ENCODE peak calls at places on chromosomes 3 and 15, in six cellular contexts. X, W, H, K, G and N are unnamed samples.

GRCh38 chr3:141726483-141726882 is 11.6 kb upstream of the RNF7 start:
- DNase-seq in X (no peak), W (no peak), H (no peak), K (no peak), G (no peak), N (no peak)

GRCh38 chr3:148131990-148132638 is 565.6 kb upstream of the AGTR1 start:
- DNase-seq in X (no peak), W (no peak), H (no peak), K (no peak), G (no peak), N (no peak)

GRCh38 chr3:117059054-117059989 is 349.7 kb downstream of the TUSC7 start:
- DNase-seq in X (no peak), W (peak; percentile 85), H (peak; percentile 52), K (no peak), G (peak; percentile 63), N (peak; percentile 34)

GRCh38 chr3:104273046-104273649 is 1093.6 kb upstream of the ALCAM start:
- DNase-seq in X (no peak), W (peak; percentile 74), H (peak; percentile 62), K (no peak), G (peak; percentile 16), N (peak; percentile 69)

GRCh38 chr3:129622418-129622872 is 16.0 kb upstream of the PLXND1 start:
- DNase-seq in X (no peak), W (no peak), H (no peak), K (no peak), G (no peak), N (no peak)

GRCh38 chr15:101031203-101031602 is 112.0 kb downstream of the LRRK1 start:
- DNase-seq in X (no peak), W (no peak), H (no peak), K (peak; percentile 87), G (no peak), N (peak; percentile 24)

GRCh38 chr3:4335840-4336579 is 32.8 kb downstream of the SETMAR start:
- DNase-seq in X (no peak), W (no peak), H (no peak), K (no peak), G (no peak), N (no peak)

GRCh38 chr15:96351801-96352593 is 21.5 kb downstream of the NR2F2 start:
- DNase-seq in X (no peak), W (peak; percentile 72), H (peak; percentile 51), K (no peak), G (no peak), N (no peak)

GRCh38 chr3:48595526-48596121 is 495 bp upstream of the COL7A1 start:
- DNase-seq in X (no peak), W (peak; percentile 48), H (no peak), K (no peak), G (peak; percentile 86), N (peak; percentile 95)

GRCh38 chr3:170961616-170962400 is 53.4 kb upstream of the EIF5A2 start:
- DNase-seq in X (peak; percentile 17), W (peak; percentile 53), H (peak; percentile 46), K (no peak), G (peak; percentile 50), N (peak; percentile 74)

GRCh38 chr15:68484696-68485400 is 52.9 kb upstream of the ITGA11 start:
- DNase-seq in X (no peak), W (no peak), H (no peak), K (no peak), G (no peak), N (no peak)

GRCh38 chr3:134360046-134360445 is 14.2 kb downstream of the AMOTL2 start:
- DNase-seq in X (no peak), W (no peak), H (no peak), K (no peak), G (no peak), N (no peak)

GRCh38 chr15:62920569-62921502 is 121.7 kb upstream of the TPM1 start:
- DNase-seq in X (no peak), W (no peak), H (no peak), K (no peak), G (no peak), N (no peak)

GRCh38 chr3:140629351-140630137 is 48.3 kb upstream of the TRIM42 start:
- DNase-seq in X (no peak), W (no peak), H (no peak), K (no peak), G (peak; percentile 47), N (peak; percentile 89)
- H3K27ac ChIP-seq in X (no peak overlapping the region), W (no peak overlapping the region), H (no peak overlapping the region), K (no peak overlapping the region), G (no peak overlapping the region), N (peak overlapping the region; percentile 44)

DNA sequence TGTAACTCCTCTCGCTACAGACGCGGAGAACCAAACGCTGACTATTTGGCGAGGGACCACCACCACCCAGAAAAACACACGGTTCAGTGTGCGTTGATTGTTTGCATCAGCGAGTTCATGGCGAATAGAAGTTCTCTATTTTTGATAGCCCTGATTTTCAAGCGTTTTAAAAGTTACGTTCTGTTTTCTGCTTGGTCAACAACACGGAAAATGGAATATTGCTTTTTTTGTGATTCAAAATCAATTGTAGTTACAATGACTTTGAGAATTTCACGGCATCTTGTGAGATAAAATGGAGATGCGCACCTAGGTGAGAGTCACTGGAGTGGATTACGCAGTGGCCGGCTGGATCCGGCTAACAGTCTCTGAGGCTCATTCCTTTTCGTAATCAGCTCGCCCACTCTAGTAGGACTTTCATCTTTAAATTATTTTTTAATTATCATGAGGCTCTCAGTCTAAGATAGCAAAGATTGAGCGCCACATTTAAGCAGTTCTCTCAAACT is 54.8 kb downstream of the CCDC54 start:
- DNase-seq in X (no peak), W (peak; percentile 56), H (no peak), K (no peak), G (peak; percentile 43), N (peak; percentile 33)
- H3K27ac ChIP-seq in X (no peak overlapping the region), W (peak overlapping the region; percentile 65), H (no peak overlapping the region), K (peak overlapping the region; percentile 97), G (peak overlapping the region; percentile 93), N (peak overlapping the region; percentile 61)

GRCh38 chr3:152376351-152377183 is 107.8 kb downstream of the MBNL1 start:
- DNase-seq in X (no peak), W (no peak), H (no peak), K (no peak), G (no peak), N (peak; percentile 51)

GRCh38 chr3:152375546-152375945 is 106.8 kb downstream of the MBNL1 start:
- DNase-seq in X (no peak), W (no peak), H (no peak), K (no peak), G (no peak), N (peak; percentile 25)

GRCh38 chr3:152377184-152377570 is 108.4 kb downstream of the MBNL1 start:
- DNase-seq in X (no peak), W (no peak), H (no peak), K (no peak), G (no peak), N (no peak)

GRCh38 chr3:152373379-152373778 is 104.7 kb downstream of the MBNL1 start:
- DNase-seq in X (no peak), W (no peak), H (no peak), K (no peak), G (no peak), N (no peak)

DNA sequence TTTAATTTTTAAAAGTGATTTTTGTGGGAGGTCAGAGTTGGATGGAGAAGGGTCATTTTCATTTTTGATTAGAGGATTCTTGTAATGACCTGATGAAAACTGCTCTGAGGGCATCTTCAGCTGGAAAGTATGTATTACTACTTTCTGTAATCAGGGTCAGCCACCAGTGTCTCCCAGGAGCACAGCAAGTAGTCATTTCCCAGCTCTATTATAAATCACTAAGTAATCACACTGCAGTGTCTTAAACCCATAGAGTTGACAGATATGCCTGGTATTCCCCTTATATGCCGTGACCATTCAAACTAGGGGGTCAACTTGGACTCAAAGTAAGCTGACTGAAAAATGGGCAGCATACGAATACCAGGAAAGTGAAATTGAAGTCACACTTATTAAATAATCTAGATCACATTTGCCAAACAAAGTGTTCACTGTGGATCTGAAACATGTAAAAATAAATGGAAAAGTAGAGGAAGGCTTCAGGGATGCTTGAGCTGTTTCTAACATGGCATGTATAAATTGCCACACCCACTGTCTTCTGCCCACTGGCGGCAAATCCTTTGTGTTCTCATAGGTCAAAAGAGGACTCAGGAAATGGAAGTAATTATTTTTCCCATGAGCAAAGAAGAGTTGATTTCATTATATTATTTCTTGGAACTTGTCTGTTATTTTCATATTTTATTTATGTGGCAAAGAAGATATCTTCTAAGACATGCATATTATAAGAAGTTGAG is 105.7 kb downstream of the MBNL1 start:
- DNase-seq in X (no peak), W (no peak), H (no peak), K (no peak), G (no peak), N (no peak)
- H3K27ac ChIP-seq in X (no peak overlapping the region), W (no peak overlapping the region), H (no peak overlapping the region), K (peak overlapping the region; percentile 73), G (no peak overlapping the region), N (no peak overlapping the region)

GRCh38 chr3:37338500-37338899 is 164.1 kb upstream of the LRRFIP2 start:
- DNase-seq in X (no peak), W (no peak), H (no peak), K (no peak), G (no peak), N (no peak)
- H3K27ac ChIP-seq in X (no peak overlapping the region), W (no peak overlapping the region), H (no peak overlapping the region), K (no peak overlapping the region), G (no peak overlapping the region), N (no peak overlapping the region)

GRCh38 chr15:99124641-99125040 is 19.8 kb downstream of the SYNM start:
- DNase-seq in X (no peak), W (no peak), H (no peak), K (no peak), G (no peak), N (no peak)
- H3K27ac ChIP-seq in X (peak overlapping the region; percentile 80), W (no peak overlapping the region), H (peak overlapping the region; percentile 98), K (peak overlapping the region; percentile 98), G (peak overlapping the region; percentile 88), N (peak overlapping the region; percentile 96)

GRCh38 chr15:99452010-99452409 is 113.8 kb upstream of the MEF2A start:
- DNase-seq in X (no peak), W (no peak), H (no peak), K (no peak), G (no peak), N (no peak)
- H3K27ac ChIP-seq in X (no peak overlapping the region), W (no peak overlapping the region), H (no peak overlapping the region), K (peak overlapping the region; percentile 86), G (no peak overlapping the region), N (no peak overlapping the region)

DNA sequence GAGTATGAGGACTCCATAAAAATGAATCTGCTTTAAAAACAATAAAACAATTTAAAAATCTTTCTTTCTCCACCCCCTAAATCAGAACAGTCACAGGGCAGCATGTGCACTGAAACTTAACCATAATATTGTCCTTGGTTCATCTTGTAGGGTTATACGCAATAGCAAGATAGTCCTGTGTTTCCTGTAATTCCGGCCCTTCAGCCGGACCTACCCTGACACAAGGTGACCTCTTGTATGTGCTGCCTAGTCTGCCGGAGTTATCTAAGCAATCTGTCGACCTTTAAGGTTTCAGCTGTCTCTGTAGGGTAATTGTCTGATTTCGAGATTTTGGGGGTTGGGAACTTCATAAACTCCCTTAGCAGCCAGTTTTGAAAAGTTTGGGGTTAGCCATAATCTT is 99.9 kb downstream of the DHX36 start:
- DNase-seq in X (no peak), W (no peak), H (no peak), K (no peak), G (no peak), N (no peak)
- H3K27ac ChIP-seq in X (no peak overlapping the region), W (no peak overlapping the region), H (no peak overlapping the region), K (peak overlapping the region; percentile 57), G (no peak overlapping the region), N (no peak overlapping the region)

DNA sequence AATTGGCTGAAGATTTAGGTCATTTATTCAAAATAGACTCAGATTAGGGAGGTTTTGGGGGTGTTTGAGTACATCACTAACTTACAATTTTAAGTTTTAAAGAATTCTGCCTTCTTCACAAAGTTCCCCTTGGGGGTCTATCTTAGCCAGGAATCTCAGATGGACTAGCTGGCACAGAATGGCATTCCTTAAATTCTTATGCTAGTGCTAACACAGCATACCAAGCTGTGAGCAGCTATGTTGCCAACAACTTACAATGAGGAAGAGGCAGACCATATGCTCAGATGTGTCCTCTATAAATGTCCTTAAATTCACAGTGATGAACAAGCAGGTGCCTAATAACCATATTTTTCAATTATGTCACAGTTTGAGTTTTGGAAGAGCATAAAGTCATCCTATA is 60.9 kb upstream of the NPHP3 start:
- DNase-seq in X (no peak), W (peak; percentile 72), H (no peak), K (no peak), G (no peak), N (peak; percentile 4)
- H3K27ac ChIP-seq in X (no peak overlapping the region), W (peak overlapping the region; percentile 63), H (no peak overlapping the region), K (no peak overlapping the region), G (no peak overlapping the region), N (no peak overlapping the region)